ENCODE peak calls at places on chromosomes 2 and 18, in ten cellular contexts. L, P, W, Q, Z, E, S, M, T and J are unnamed samples.

GRCh38 chr2:235287369-235287722 is 206.5 kb upstream of the AGAP1 start:
- DNase-seq in Q (no peak), M (no peak), W (no peak), S (no peak), Z (no peak), L (no peak), P (no peak), T (no peak), E (no peak), J (no peak)

GRCh38 chr2:198639580-198639979 is 818.2 kb downstream of the SATB2 start:
- DNase-seq in W (peak), S (no peak), Q (no peak), L (no peak), M (no peak), P (no peak), E (no peak), Z (no peak), T (no peak), J (no peak)

GRCh38 chr2:193528458-193528857 is 1333.7 kb upstream of the TMEFF2 start:
- DNase-seq in Q (no peak), M (no peak), T (no peak), P (no peak), Z (no peak), S (no peak), W (no peak), L (no peak), E (no peak), J (no peak)

GRCh38 chr18:48887294-48887904 is 63.4 kb downstream of the SMAD7 start:
- DNase-seq in Q (no peak), P (peak), S (no peak), Z (no peak), L (no peak), E (no peak), M (no peak), T (no peak), W (no peak), J (no peak)

GRCh38 chr2:14903709-14904374 is 271.3 kb downstream of the LRATD1 start:
- DNase-seq in L (no peak), W (no peak), Z (peak), M (peak), E (no peak), T (peak), S (peak), P (no peak), Q (peak), J (peak)

GRCh38 chr18:31929273-31929672 is 13.7 kb downstream of the TRAPPC8 start:
- DNase-seq in M (no peak), W (peak), E (no peak), S (no peak), Z (no peak), T (no peak), L (no peak), P (no peak), Q (no peak), J (no peak)

GRCh38 chr18:11324510-11324909 is 175.1 kb upstream of the PIEZO2 start:
- DNase-seq in P (no peak), T (no peak), E (no peak), Z (no peak), M (no peak), W (no peak), S (no peak), L (peak), Q (no peak), J (no peak)

GRCh38 chr2:209661286-209661685 is 110.3 kb upstream of the UNC80 start:
- DNase-seq in E (no peak), T (no peak), W (no peak), S (no peak), M (no peak), Z (no peak), Q (no peak), P (no peak), L (peak), J (no peak)

GRCh38 chr2:218301176-218301819 is 9.0 kb upstream of the TMBIM1 start:
- DNase-seq in M (peak), T (peak), E (peak), P (peak), L (peak), Z (peak), W (peak), S (peak), Q (peak), J (peak)

GRCh38 chr2:8633735-8634313 is 48.0 kb upstream of the ID2 start:
- DNase-seq in T (peak), Z (no peak), P (peak), L (peak), W (peak), Q (peak), E (no peak), S (no peak), M (no peak), J (no peak)

GRCh38 chr18:23259701-23260661 is 124.7 kb downstream of the CABLES1 start:
- DNase-seq in S (no peak), W (peak), E (no peak), L (peak), P (peak), Q (peak), M (peak), Z (no peak), T (peak), J (no peak)

GRCh38 chr2:127664895-127665225 is 10.5 kb downstream of the LIMS2 start:
- DNase-seq in E (no peak), S (no peak), L (no peak), W (no peak), P (no peak), Z (no peak), Q (no peak), T (no peak), M (no peak), J (no peak)

GRCh38 chr18:50268022-50268747 is 1.9 kb upstream of the CFAP53 start:
- DNase-seq in E (no peak), M (no peak), L (peak), S (peak), Z (peak), W (peak), P (peak), Q (peak), T (no peak), J (peak)

GRCh38 chr2:222942556-222942955 is 81.7 kb downstream of the ACSL3 start:
- DNase-seq in E (no peak), M (no peak), S (no peak), Z (no peak), T (peak), Q (no peak), W (no peak), L (no peak), P (no peak), J (no peak)

GRCh38 chr2:240465268-240465764 is 29.9 kb downstream of the GPC1 start:
- DNase-seq in P (peak), W (no peak), S (no peak), E (no peak), L (no peak), M (no peak), Q (no peak), T (no peak), Z (no peak), J (no peak)

GRCh38 chr2:174593574-174594203 is 3.9 kb downstream of the WIPF1 start:
- DNase-seq in E (no peak), M (peak), P (no peak), S (peak), L (peak), T (peak), Z (no peak), W (peak), Q (no peak), J (peak)

GRCh38 chr2:66443977-66444855 is 9.3 kb downstream of the MEIS1 start:
- DNase-seq in Q (no peak), W (no peak), Z (no peak), L (no peak), M (no peak), P (peak), E (no peak), T (no peak), S (no peak), J (no peak)

GRCh38 chr2:180227461-180227860 is 220.4 kb upstream of the CWC22 start:
- DNase-seq in T (no peak), Z (no peak), P (no peak), L (peak), S (no peak), E (no peak), W (no peak), M (no peak), Q (no peak), J (no peak)

GRCh38 chr2:26017464-26018183 is 16.3 kb upstream of the RAB10 start:
- DNase-seq in W (no peak), Q (no peak), M (no peak), T (no peak), P (no peak), S (no peak), E (no peak), Z (no peak), L (no peak), J (no peak)

GRCh38 chr2:32715981-32716380 is 88.1 kb downstream of the TTC27 start:
- DNase-seq in T (no peak), W (no peak), M (peak), P (no peak), S (no peak), Z (no peak), L (peak), Q (no peak), E (no peak), J (no peak)

GRCh38 chr2:69576895-69577294 is 66.6 kb downstream of the AAK1 start:
- DNase-seq in P (no peak), S (no peak), Z (no peak), T (no peak), E (no peak), Q (no peak), M (no peak), W (no peak), L (no peak), J (no peak)

GRCh38 chr2:226660524-226660923 is 139.1 kb downstream of the IRS1 start:
- DNase-seq in W (peak), T (peak), S (no peak), E (no peak), Q (peak), M (peak), P (no peak), Z (no peak), L (peak), J (no peak)

GRCh38 chr2:118848381-118849225 is 1.2 kb upstream of the EN1 start:
- DNase-seq in M (no peak), P (no peak), T (no peak), Z (no peak), Q (no peak), L (no peak), S (no peak), E (no peak), W (no peak), J (no peak)

GRCh38 chr2:148927010-148927409 is 52.0 kb downstream of the KIF5C start:
- DNase-seq in L (no peak), W (no peak), M (no peak), T (peak), E (no peak), P (no peak), Z (no peak), S (no peak), Q (peak), J (no peak)

GRCh38 chr2:113806217-113806913 is 49.9 kb upstream of the SLC35F5 start:
- DNase-seq in E (no peak), W (peak), P (no peak), Z (no peak), L (no peak), T (peak), S (no peak), Q (peak), M (no peak), J (no peak)

GRCh38 chr2:181037922-181038321 is 57.5 kb downstream of the UBE2E3 start:
- DNase-seq in W (no peak), P (no peak), M (peak), S (no peak), Q (no peak), T (peak), E (no peak), Z (no peak), L (peak), J (no peak)

GRCh38 chr2:74138219-74138951 is 9.3 kb downstream of the BOLA3 start:
- DNase-seq in L (no peak), W (no peak), M (no peak), T (no peak), E (no peak), Z (no peak), S (no peak), P (no peak), Q (no peak), J (no peak)

GRCh38 chr18:35927431-35927830 is 45.0 kb upstream of the RMP24 start:
- DNase-seq in W (no peak), L (no peak), E (no peak), S (no peak), Z (no peak), T (peak), M (no peak), Q (no peak), P (no peak), J (no peak)

GRCh38 chr2:161237397-161238263 is 70.6 kb upstream of the PSMD14 start:
- DNase-seq in L (peak), T (peak), Z (no peak), M (peak), P (peak), S (no peak), W (no peak), Q (peak), E (no peak), J (no peak)

GRCh38 chr2:214808961-214809750 is at the start of gene BARD1:
- DNase-seq in E (no peak), M (peak), S (peak), P (peak), W (peak), T (peak), L (peak), Q (peak), Z (no peak), J (no peak)